ENCODE peak calls at places on chromosome 11, in eight cellular contexts. Z is Peyer's patch, G is H9, E is endodermal cell, S is iPS DF 6.9, T is adrenal gland, O is stomach, Y is OCI-LY7. W is an unnamed sample. For H3K4me1, the result is how much of the 10 kb centered on the place peaks cover.

GRCh38 chr11:12066056-12066798 is 44.2 kb upstream of the MICAL2 start:
- DNase-seq in O (no peak), Z (peak), Y (no peak), T (peak), E (peak), S (no peak), G (no peak), W (peak)

GRCh38 chr11:113572349-113572748 is 97.2 kb upstream of the DRD2 start:
- DNase-seq in O (no peak), G (no peak), S (no peak), Z (no peak), Y (no peak), E (no peak), T (no peak), W (no peak)

GRCh38 chr11:134575504-134576230 is 163.6 kb upstream of the B3GAT1 start:
- DNase-seq in O (no peak), T (no peak), G (no peak), S (no peak), Z (no peak), Y (no peak), E (peak), W (no peak)

GRCh38 chr11:109864834-109865557 is 228.2 kb upstream of the ZC3H12C start:
- DNase-seq in S (no peak), G (no peak), E (no peak), Y (no peak), Z (no peak), T (no peak), O (no peak), W (no peak)

GRCh38 chr11:113245216-113245615 is 69.2 kb upstream of the TTC12 start:
- DNase-seq in Y (no peak), O (no peak), T (no peak), Z (no peak), E (no peak), G (no peak), S (no peak), W (no peak)

GRCh38 chr11:43984519-43985385 is 42.3 kb downstream of the C11orf96 start:
- DNase-seq in Y (no peak), G (no peak), E (no peak), S (no peak), T (peak), Z (no peak), O (peak), W (peak)

GRCh38 chr11:78564037-78564888 is 10.4 kb downstream of the NARS2 start:
- DNase-seq in Z (peak), Y (peak), T (peak), O (no peak), G (no peak), S (no peak), E (peak), W (peak)

GRCh38 chr11:119065369-119065768 is 2.2 kb upstream of the VPS11 start:
- DNase-seq in G (peak), S (no peak), O (no peak), Y (peak), T (no peak), E (peak), Z (peak), W (peak)

GRCh38 chr11:60563553-60564235 is 48.5 kb downstream of the MS4A13 start:
- DNase-seq in Y (peak), O (no peak), S (peak), G (peak), T (no peak), Z (no peak), E (peak), W (peak)

GRCh38 chr11:95308512-95309035 is 77.6 kb upstream of the SESN3 start:
- DNase-seq in S (no peak), T (no peak), Y (no peak), G (no peak), E (no peak), O (no peak), Z (no peak), W (no peak)

GRCh38 chr11:95306816-95307215 is 75.8 kb upstream of the SESN3 start:
- DNase-seq in T (no peak), E (no peak), Z (no peak), S (no peak), G (no peak), Y (no peak), O (no peak), W (no peak)

GRCh38 chr11:95307310-95307709 is 76.3 kb upstream of the SESN3 start:
- DNase-seq in O (no peak), S (no peak), Y (no peak), Z (no peak), T (no peak), G (no peak), E (no peak), W (no peak)

GRCh38 chr11:95304777-95305176 is 73.8 kb upstream of the SESN3 start:
- DNase-seq in G (no peak), Y (no peak), O (no peak), Z (no peak), E (no peak), T (no peak), S (no peak), W (no peak)

GRCh38 chr11:95305726-95306522 is 74.9 kb upstream of the SESN3 start:
- DNase-seq in T (no peak), G (no peak), S (no peak), E (no peak), O (no peak), Z (no peak), Y (no peak), W (no peak)
- H3K4me1 ChIP-seq in T (under half), G (under half), S (under half), E (under half), O (under half), Z (under half), Y (under half), W (under half)

GRCh38 chr11:933936-934335 is 8.3 kb downstream of the AP2A2 start:
- DNase-seq in O (no peak), G (no peak), S (no peak), Y (no peak), E (no peak), T (no peak), Z (no peak), W (no peak)

GRCh38 chr11:931385-931784 is 5.7 kb downstream of the AP2A2 start:
- DNase-seq in E (no peak), Z (no peak), O (no peak), Y (no peak), S (no peak), G (no peak), T (no peak), W (no peak)

GRCh38 chr11:934437-934950 is 8.8 kb downstream of the AP2A2 start:
- DNase-seq in Y (no peak), Z (no peak), E (no peak), O (no peak), S (no peak), G (no peak), T (no peak), W (no peak)

GRCh38 chr11:933002-933820 is 7.5 kb downstream of the AP2A2 start:
- DNase-seq in Y (no peak), T (no peak), S (no peak), E (no peak), G (no peak), Z (no peak), O (no peak), W (no peak)

GRCh38 chr11:932435-932834 is 6.8 kb downstream of the AP2A2 start:
- DNase-seq in Z (no peak), S (no peak), Y (no peak), O (no peak), T (no peak), G (no peak), E (no peak), W (no peak)
- H3K4me1 ChIP-seq in Z (half or more), S (under half), Y (under half), O (half or more), T (half or more), G (under half), E (under half), W (under half)

DNA sequence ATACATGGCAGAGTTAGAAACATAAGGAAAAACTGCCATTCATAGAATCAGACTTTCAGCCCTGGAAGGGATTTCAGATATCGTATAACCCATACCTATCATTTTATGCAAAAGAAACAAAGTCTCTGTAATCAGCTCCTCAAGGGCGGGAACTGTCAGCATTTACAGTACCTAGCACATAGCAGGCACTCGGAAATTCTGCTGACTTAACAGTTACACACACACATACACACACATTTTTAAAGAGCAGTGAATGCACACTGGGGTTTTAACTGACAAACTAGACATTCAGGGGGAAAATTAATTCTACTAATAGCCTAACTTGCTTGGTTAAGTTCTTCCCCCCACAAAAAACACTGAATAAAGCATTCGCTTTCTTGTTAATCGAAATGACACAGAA is 8.7 kb downstream of the GNG3 start:
- DNase-seq in S (no peak), G (no peak), E (no peak), O (no peak), Y (no peak), T (no peak), Z (no peak), W (no peak)
- H3K4me1 ChIP-seq in S (under half), G (under half), E (under half), O (half or more), Y (under half), T (under half), Z (under half), W (under half)

GRCh38 chr11:76023408-76024068 is 182.8 kb downstream of the WNT11 start:
- DNase-seq in Y (no peak), S (no peak), E (no peak), Z (no peak), G (no peak), O (no peak), T (no peak), W (no peak)

GRCh38 chr11:76030286-76030685 is 176.0 kb downstream of the WNT11 start:
- DNase-seq in S (no peak), O (no peak), Y (no peak), E (no peak), G (no peak), T (no peak), Z (no peak), W (peak)

GRCh38 chr11:76025068-76025467 is 181.2 kb downstream of the WNT11 start:
- DNase-seq in E (no peak), T (no peak), Y (no peak), Z (no peak), G (no peak), O (no peak), S (no peak), W (no peak)

GRCh38 chr11:76025817-76026216 is 180.5 kb downstream of the WNT11 start:
- DNase-seq in G (no peak), T (no peak), E (peak), O (no peak), Y (no peak), S (no peak), Z (no peak), W (peak)

DNA sequence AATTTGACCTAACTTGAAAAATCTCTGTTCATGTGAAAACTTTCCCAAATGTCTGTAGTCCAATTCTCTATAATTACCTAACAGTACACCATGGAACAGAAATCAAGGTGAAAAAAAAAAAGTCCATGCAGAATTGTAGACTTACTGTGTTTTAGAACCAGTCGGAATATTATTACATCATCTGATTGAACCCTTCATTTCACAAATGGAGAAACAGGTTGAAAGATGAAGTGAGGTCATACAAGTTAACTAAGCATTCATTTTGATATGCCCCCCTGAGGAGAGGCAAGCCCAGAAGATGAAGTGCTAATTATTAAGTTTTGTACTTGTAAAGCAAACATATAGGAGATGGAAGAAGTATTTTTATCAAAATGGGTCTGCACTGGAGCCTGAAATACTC is 179.4 kb downstream of the WNT11 start:
- DNase-seq in T (no peak), O (no peak), E (no peak), G (no peak), Z (no peak), Y (no peak), S (no peak), W (no peak)
- H3K4me1 ChIP-seq in T (under half), O (under half), E (under half), G (under half), Z (under half), Y (under half), S (under half), W (under half)

DNA sequence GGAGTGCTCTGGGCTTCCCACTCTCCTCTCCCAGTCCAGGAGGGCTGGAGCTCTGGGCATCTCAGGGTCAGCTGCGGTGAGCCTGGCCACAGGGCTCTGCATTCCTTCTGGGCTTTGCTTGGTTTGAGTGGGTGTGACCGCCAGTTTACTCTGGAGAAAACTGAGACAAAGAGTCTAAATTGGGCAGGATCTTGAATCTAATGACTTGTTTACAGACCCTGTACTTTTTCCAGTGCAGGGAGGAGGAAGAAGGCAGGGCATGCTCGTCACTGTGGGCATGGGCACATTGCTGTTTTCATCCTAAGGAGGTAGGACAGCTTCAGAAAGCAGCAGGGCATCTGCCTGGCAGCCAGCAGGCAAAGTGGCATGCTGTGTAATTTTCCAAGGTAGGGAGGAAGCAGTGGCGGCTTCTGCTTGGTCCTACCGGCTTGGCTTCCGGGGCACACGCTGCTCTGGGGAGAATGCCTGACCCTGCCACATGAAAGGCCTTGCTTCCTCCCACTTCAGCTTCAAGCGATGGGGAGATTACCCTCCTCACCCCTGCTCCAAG is 22.9 kb downstream of the FLI1 start:
- DNase-seq in T (no peak), E (no peak), G (no peak), Z (peak), O (no peak), S (no peak), Y (peak), W (no peak)
- H3K4me1 ChIP-seq in T (half or more), E (under half), G (under half), Z (half or more), O (half or more), S (under half), Y (half or more), W (under half)

DNA sequence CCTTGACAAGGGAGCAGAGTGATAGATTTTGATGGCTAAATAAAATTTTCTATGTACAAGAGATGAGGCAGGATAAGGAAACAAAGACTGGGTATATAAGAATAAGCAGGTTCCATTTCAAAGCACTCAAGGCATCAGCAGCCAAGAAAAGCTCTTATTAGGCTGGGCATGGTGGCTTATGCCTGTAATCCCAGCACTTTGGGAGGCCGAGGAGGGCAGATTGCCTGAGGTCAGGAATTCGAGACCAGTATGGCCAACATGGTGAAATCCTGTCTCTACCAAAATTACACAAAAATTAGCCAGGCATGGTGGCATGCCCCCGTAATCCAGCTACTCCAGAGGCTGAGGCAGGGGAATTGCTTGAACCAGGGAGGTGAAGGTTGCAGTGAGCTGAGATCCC is 563.4 kb upstream of the CCDC179 start:
- DNase-seq in Y (no peak), G (no peak), E (no peak), S (no peak), Z (no peak), T (no peak), O (no peak), W (no peak)
- H3K4me1 ChIP-seq in Y (under half), G (under half), E (under half), S (under half), Z (under half), T (under half), O (under half), W (under half)

GRCh38 chr11:96215826-96216225 is 127.2 kb downstream of the MAML2 start:
- DNase-seq in G (no peak), S (no peak), Z (no peak), E (no peak), O (no peak), T (no peak), Y (peak), W (no peak)
- H3K4me1 ChIP-seq in G (under half), S (under half), Z (under half), E (under half), O (half or more), T (half or more), Y (half or more), W (under half)

GRCh38 chr11:46669606-46670243 is 30.7 kb downstream of the ARHGAP1 start:
- DNase-seq in G (no peak), T (no peak), E (peak), O (peak), S (no peak), Z (peak), Y (peak), W (peak)
- H3K4me1 ChIP-seq in G (under half), T (under half), E (under half), O (half or more), S (under half), Z (under half), Y (under half), W (under half)